ENCODE peak calls at places on chromosome 4, in nine cellular contexts. P is GM23248; F is AG04450; A is dorsolateral prefrontal cortex; U is fibroblast of pulmonary artery; L is naive thymus-derived CD4-positive, alpha-beta T cell; O is cardiac fibroblast; W is fibroblast of mammary gland; B is right atrium auricular region. C is an unnamed sample.

GRCh38 chr4:26857278-26858034 is 3.2 kb upstream of the STIM2 start:
- DNase-seq in A (peak; percentile 82), P (peak; percentile 91), U (peak; percentile 85), B (peak; percentile 84), O (peak; percentile 91), F (peak; percentile 57), W (peak; percentile 68), L (peak; percentile 96), C (peak; percentile 94)

GRCh38 chr4:142544014-142544413 is 302.1 kb downstream of the INPP4B start:
- DNase-seq in U (no peak), A (no peak), L (no peak), B (no peak), W (no peak), F (no peak), P (no peak), O (no peak), C (no peak)

GRCh38 chr4:1812720-1813119 is 19.6 kb downstream of the FGFR3 start:
- DNase-seq in P (no peak), F (no peak), B (no peak), W (no peak), A (no peak), L (no peak), U (no peak), O (no peak), C (no peak)

GRCh38 chr4:48225368-48226141 is 44.1 kb downstream of the TEC start:
- DNase-seq in P (no peak), L (no peak), U (no peak), B (no peak), W (no peak), F (no peak), O (no peak), A (no peak), C (no peak)

GRCh38 chr4:89509708-89510269 is 202.2 kb upstream of the GPRIN3 start:
- DNase-seq in O (peak; percentile 88), A (no peak), L (peak; percentile 16), B (no peak), U (peak; percentile 90), W (peak; percentile 97), F (peak; percentile 53), P (peak; percentile 72), C (no peak)

GRCh38 chr4:175377203-175377602 is 434.9 kb downstream of the GPM6A start:
- DNase-seq in F (no peak), L (no peak), P (no peak), A (no peak), O (no peak), U (no peak), B (no peak), W (no peak), C (no peak)

GRCh38 chr4:26131053-26131452 is 189.8 kb upstream of the RBPJ start:
- DNase-seq in O (no peak), F (no peak), P (no peak), B (no peak), U (no peak), L (no peak), W (no peak), A (no peak), C (no peak)

GRCh38 chr4:13888112-13888511 is 260.6 kb upstream of the BOD1L1 start:
- DNase-seq in B (no peak), P (peak; percentile 91), W (peak; percentile 95), L (no peak), O (peak; percentile 93), A (no peak), F (peak; percentile 73), U (peak; percentile 95), C (no peak)

GRCh38 chr4:118758293-118758692 is 73.1 kb downstream of the METTL14 start:
- DNase-seq in P (no peak), A (no peak), F (no peak), L (no peak), B (no peak), W (peak; percentile 61), U (peak; percentile 95), O (peak; percentile 95), C (no peak)

GRCh38 chr4:128574706-128575105 is 234.8 kb upstream of the JADE1 start:
- DNase-seq in W (peak; percentile 80), U (peak; percentile 88), L (peak; percentile 60), B (peak; percentile 79), O (peak; percentile 87), A (peak; percentile 87), F (no peak), P (peak; percentile 58), C (no peak)

GRCh38 chr4:89146196-89146595 is 34.9 kb downstream of the TIGD2 start:
- DNase-seq in A (no peak), U (no peak), F (no peak), B (no peak), L (no peak), W (no peak), O (no peak), P (no peak), C (no peak)

GRCh38 chr4:13559414-13559813 is 15.1 kb upstream of the NKX3-2 start:
- DNase-seq in U (peak; percentile 68), F (peak; percentile 26), A (no peak), O (peak; percentile 58), L (no peak), P (peak; percentile 64), W (peak; percentile 82), B (no peak), C (no peak)

GRCh38 chr4:73223258-73223651 is 35.3 kb downstream of the ANKRD17 start:
- DNase-seq in F (no peak), U (no peak), B (no peak), L (no peak), P (no peak), A (no peak), W (no peak), O (no peak), C (no peak)

GRCh38 chr4:16764622-16765021 is 133.8 kb downstream of the LDB2 start:
- DNase-seq in L (no peak), F (no peak), U (peak; percentile 33), W (peak; percentile 25), B (no peak), P (peak; percentile 40), A (no peak), O (peak; percentile 21), C (no peak)

GRCh38 chr4:2258091-2259035 is 3.5 kb downstream of the MXD4 start:
- DNase-seq in F (no peak), A (no peak), P (no peak), O (no peak), B (peak; percentile 56), L (no peak), U (no peak), W (no peak), C (peak; percentile 87)

DNA sequence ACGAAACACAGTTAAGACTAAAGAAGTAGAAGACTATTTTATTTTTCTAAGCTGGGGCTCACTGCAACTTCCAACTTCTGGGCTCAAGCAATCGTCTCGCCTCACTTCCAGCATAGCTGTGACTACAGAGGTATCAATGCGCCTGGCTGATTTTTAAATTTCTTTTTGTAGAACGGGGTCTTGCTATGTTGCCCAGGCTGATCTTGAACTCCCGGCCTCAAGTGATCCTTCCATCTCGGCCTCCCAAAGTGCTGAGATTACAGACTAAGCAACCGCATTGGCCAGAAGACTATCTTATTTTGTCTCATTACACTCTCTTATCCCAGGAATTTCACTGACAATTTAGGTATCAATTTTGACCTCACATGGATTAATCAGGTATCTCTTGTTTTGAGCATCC is 1.2 kb downstream of the LAMTOR3 start:
- DNase-seq in B (no peak), O (no peak), L (no peak), W (no peak), F (no peak), U (no peak), P (no peak), A (no peak), C (no peak)
- H3K4me3 ChIP-seq in B (peak overlapping the region; percentile 99), O (peak overlapping the region; percentile 93), L (peak overlapping the region; percentile 92), W (peak overlapping the region; percentile 93), F (peak overlapping the region; percentile 90), U (peak overlapping the region; percentile 90), P (peak overlapping the region; percentile 83), A (peak overlapping the region; percentile 82), C (peak overlapping the region; percentile 90)

GRCh38 chr4:87235020-87235671 is 14.7 kb upstream of the KLHL8 start:
- DNase-seq in O (no peak), F (no peak), L (no peak), P (peak; percentile 70), W (peak; percentile 47), U (no peak), B (no peak), A (no peak), C (no peak)
- H3K4me3 ChIP-seq in O (no peak overlapping the region), F (peak overlapping the region; percentile 57), L (peak overlapping the region; percentile 36), P (peak overlapping the region; percentile 76), W (peak overlapping the region; percentile 59), U (no peak overlapping the region), B (peak overlapping the region; percentile 34), A (peak overlapping the region; percentile 66), C (peak overlapping the region; percentile 53)

GRCh38 chr4:163611784-163612445 is 117.4 kb downstream of the TMA16 start:
- DNase-seq in O (no peak), L (no peak), P (no peak), F (no peak), W (no peak), A (no peak), B (no peak), U (no peak), C (no peak)

GRCh38 chr4:163614866-163615265 is 120.4 kb downstream of the TMA16 start:
- DNase-seq in F (no peak), P (no peak), U (no peak), A (no peak), L (no peak), O (no peak), B (no peak), W (no peak), C (no peak)

GRCh38 chr4:163612762-163613161 is 118.3 kb downstream of the TMA16 start:
- DNase-seq in W (no peak), U (no peak), P (no peak), F (no peak), A (no peak), B (no peak), L (no peak), O (no peak), C (no peak)

GRCh38 chr4:163611172-163611571 is 116.7 kb downstream of the TMA16 start:
- DNase-seq in L (no peak), F (no peak), A (no peak), B (no peak), O (no peak), U (no peak), P (no peak), W (no peak), C (no peak)

DNA sequence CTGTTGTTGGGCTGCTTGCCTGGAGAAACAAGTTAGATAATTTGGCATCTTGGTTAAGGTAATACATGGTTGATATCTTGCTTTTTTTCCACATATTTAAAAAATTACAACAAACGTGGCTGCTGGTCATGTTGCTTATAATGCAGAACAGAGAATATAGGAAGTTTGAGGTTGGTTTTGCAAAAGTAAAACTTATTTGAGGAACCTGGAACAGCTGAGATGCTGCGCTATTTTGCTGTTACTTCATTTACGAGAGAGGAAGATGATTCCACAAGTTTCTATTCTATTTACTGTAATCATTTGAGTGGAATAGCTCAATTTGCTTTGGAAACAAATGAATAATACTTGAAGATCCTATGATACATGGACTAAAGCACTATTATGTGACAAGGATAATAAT is 118.9 kb downstream of the TMA16 start:
- DNase-seq in B (no peak), P (no peak), O (no peak), U (no peak), L (no peak), W (no peak), A (no peak), F (no peak), C (no peak)
- H3K4me3 ChIP-seq in B (no peak overlapping the region), P (no peak overlapping the region), O (no peak overlapping the region), U (no peak overlapping the region), L (no peak overlapping the region), W (no peak overlapping the region), A (peak overlapping the region; percentile 42), F (no peak overlapping the region), C (peak overlapping the region; percentile 11)

DNA sequence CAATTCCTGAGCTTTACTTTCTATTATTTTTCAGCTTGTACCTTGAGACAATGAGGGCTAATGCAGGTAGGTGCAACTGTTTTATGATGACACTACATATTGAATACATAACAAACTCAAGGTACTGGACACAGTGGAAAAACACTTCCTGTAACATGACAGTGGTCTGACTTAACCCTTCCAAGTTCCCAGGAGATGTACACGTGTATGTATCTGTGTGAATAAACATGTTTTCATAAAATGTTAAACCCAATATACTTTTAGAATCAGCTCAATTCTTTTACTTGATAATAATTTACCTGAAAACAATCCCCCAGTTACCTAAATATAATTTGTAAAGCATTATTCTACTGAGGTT is 1.2 kb upstream of the PPARGC1A start:
- DNase-seq in P (no peak), B (no peak), U (no peak), A (no peak), W (no peak), O (no peak), F (no peak), L (no peak), C (no peak)
- H3K4me3 ChIP-seq in P (no peak overlapping the region), B (peak overlapping the region; percentile 52), U (no peak overlapping the region), A (peak overlapping the region; percentile 68), W (no peak overlapping the region), O (no peak overlapping the region), F (no peak overlapping the region), L (no peak overlapping the region), C (peak overlapping the region; percentile 60)

C was measured in esophagus muscularis mucosa.